ENCODE peak calls at places on chromosomes 12 and 14, in eight cellular contexts. R is SHP77 treated with DMSO at 0.1 percent for 48 hours; J is H9; A is stimulated activated CD8-positive, alpha-beta memory T cell treated with anti-CD3 and anti-CD28 coated beads, Interleukin-4, amount 100 ng/mL, for 48 hours; G is activated naive CD4-positive, alpha-beta T cell treated with Interleukin-2 at 50 U/mL for 16 hours; O is cardiac muscle cell; Y is WTC11; V is vagina. C is an unnamed sample.

GRCh38 chr14:76615331-76615730 is 145.9 kb upstream of the VASH1 start:
- DNase-seq in R (no peak), J (no peak), A (no peak), G (no peak), O (no peak), Y (no peak), V (no peak), C (no peak)

GRCh38 chr14:103886304-103887169 is 39.2 kb upstream of the PPP1R13B start:
- DNase-seq in R (no peak), J (peak), A (no peak), G (no peak), O (no peak), Y (peak), V (no peak), C (no peak)

GRCh38 chr14:105430535-105430934 is 10.9 kb downstream of the MTA1 start:
- DNase-seq in R (no peak), J (no peak), A (no peak), G (no peak), O (no peak), Y (no peak), V (no peak), C (no peak)

GRCh38 chr12:102454808-102455760 is 25.3 kb downstream of the IGF1 start:
- DNase-seq in R (no peak), J (no peak), A (no peak), G (no peak), O (no peak), Y (no peak), V (no peak), C (no peak)

GRCh38 chr12:71665109-71665476 is 992 bp downstream of the THAP2 start:
- DNase-seq in R (no peak), J (no peak), A (no peak), G (no peak), O (no peak), Y (no peak), V (no peak), C (no peak)

GRCh38 chr12:93323625-93324165 is 54.0 kb upstream of the NUDT4 start:
- DNase-seq in R (no peak), J (no peak), A (no peak), G (no peak), O (no peak), Y (no peak), V (no peak), C (no peak)

GRCh38 chr14:100297320-100298300 is 8.6 kb downstream of the SLC25A29 start:
- DNase-seq in R (no peak), J (no peak), A (no peak), G (no peak), O (no peak), Y (no peak), V (no peak), C (no peak)

GRCh38 chr12:52010152-52010622 is 3.4 kb downstream of the TAMALIN start:
- DNase-seq in R (peak), J (peak), A (no peak), G (no peak), O (peak), Y (peak), V (no peak), C (no peak)

GRCh38 chr14:95722525-95723190 is 8.7 kb upstream of the TCL1A start:
- DNase-seq in R (no peak), J (no peak), A (no peak), G (no peak), O (no peak), Y (no peak), V (no peak), C (no peak)

GRCh38 chr12:74119811-74120362 is 417.7 kb upstream of the ATXN7L3B start:
- DNase-seq in R (no peak), J (no peak), A (no peak), G (no peak), O (no peak), Y (no peak), V (no peak), C (no peak)

GRCh38 chr12:108581311-108582227 is 16.3 kb downstream of the TMEM119 start:
- DNase-seq in R (no peak), J (no peak), A (no peak), G (no peak), O (no peak), Y (no peak), V (no peak), C (no peak)

GRCh38 chr12:1634590-1635191 is 5.7 kb downstream of the WNT5B start:
- DNase-seq in R (no peak), J (peak), A (peak), G (peak), O (peak), Y (peak), V (no peak), C (peak)

GRCh38 chr12:62581288-62582064 is 114.8 kb downstream of the MON2 start:
- DNase-seq in R (peak), J (no peak), A (no peak), G (no peak), O (peak), Y (no peak), V (no peak), C (no peak)

GRCh38 chr12:48883305-48884171 is 17.9 kb upstream of the RND1 start:
- DNase-seq in R (no peak), J (peak), A (no peak), G (no peak), O (no peak), Y (peak), V (no peak), C (no peak)

GRCh38 chr14:105197274-105197673 is 16.2 kb upstream of the NUDT14 start:
- DNase-seq in R (no peak), J (no peak), A (no peak), G (no peak), O (no peak), Y (no peak), V (no peak), C (no peak)

GRCh38 chr12:120851444-120851843 is 52.7 kb downstream of the SPPL3 start:
- DNase-seq in R (no peak), J (no peak), A (no peak), G (no peak), O (no peak), Y (no peak), V (no peak), C (no peak)

GRCh38 chr12:6375269-6376078 is at the start of gene SCNN1A:
- DNase-seq in R (no peak), J (peak), A (no peak), G (no peak), O (no peak), Y (peak), V (no peak), C (no peak)